ENCODE peak calls at places on chromosomes 12 and 14, in eight cellular contexts. V, X, U, Q, A, L, I and G are unnamed samples.

GRCh38 chr12:24661657-24662096 is 287.2 kb downstream of the BCAT1 start:
- DNase-seq in V (no peak), A (no peak), I (peak), L (peak), X (peak), Q (peak), U (peak), G (peak)

GRCh38 chr12:130780880-130781575 is 58.0 kb downstream of the STX2 start:
- DNase-seq in I (no peak), L (no peak), U (no peak), X (no peak), Q (no peak), V (no peak), A (no peak), G (no peak)

GRCh38 chr12:65430571-65431306 is 152.3 kb downstream of the MSRB3 start:
- DNase-seq in X (no peak), I (no peak), A (peak), Q (peak), V (no peak), L (no peak), U (no peak), G (peak)

GRCh38 chr14:77275041-77275854 is 4.2 kb upstream of the NGB start:
- DNase-seq in U (no peak), Q (no peak), V (no peak), A (no peak), X (no peak), I (no peak), L (no peak), G (no peak)

GRCh38 chr12:88310666-88311065 is 168.6 kb downstream of the TMTC3 start:
- DNase-seq in V (no peak), U (no peak), L (peak), I (no peak), A (no peak), X (no peak), Q (peak), G (peak)

GRCh38 chr12:90959538-90960139 is 4.7 kb upstream of the CCER1 start:
- DNase-seq in L (peak), V (no peak), U (no peak), X (no peak), A (peak), Q (peak), I (no peak), G (peak)

GRCh38 chr12:14216405-14217294 is 148.8 kb upstream of the ATF7IP start:
- DNase-seq in A (no peak), U (no peak), I (no peak), X (no peak), Q (peak), L (no peak), V (no peak), G (no peak)

GRCh38 chr12:89453121-89453520 is 71.5 kb downstream of the GALNT4 start:
- DNase-seq in I (no peak), V (no peak), U (no peak), Q (no peak), A (no peak), X (no peak), L (no peak), G (no peak)

GRCh38 chr14:102234331-102235264 is 70.4 kb downstream of the MOK start:
- DNase-seq in V (no peak), L (no peak), A (no peak), U (no peak), Q (no peak), I (no peak), X (no peak), G (peak)

GRCh38 chr14:77106666-77107065 is 8.6 kb downstream of the CIPC start:
- DNase-seq in V (no peak), L (no peak), U (no peak), Q (no peak), A (no peak), X (no peak), I (no peak), G (no peak)

GRCh38 chr12:94678396-94678795 is 28.0 kb upstream of the TMCC3 start:
- DNase-seq in V (no peak), A (no peak), U (peak), X (no peak), L (no peak), I (no peak), Q (no peak), G (no peak)

GRCh38 chr14:62711351-62712023 is 333.8 kb downstream of the KCNH5 start:
- DNase-seq in V (no peak), L (no peak), X (no peak), A (no peak), Q (no peak), U (no peak), I (no peak), G (no peak)

GRCh38 chr14:50944647-50945413 is 547 bp upstream of the PYGL start:
- DNase-seq in X (peak), A (peak), V (no peak), L (peak), I (peak), U (peak), Q (peak), G (peak)

GRCh38 chr12:9730011-9730410 is 2.9 kb downstream of the CLECL1 start:
- DNase-seq in I (no peak), X (no peak), Q (no peak), V (no peak), L (no peak), A (no peak), U (no peak), G (no peak)

GRCh38 chr12:84910549-84911241 is 1.9 kb downstream of the SLC6A15 start:
- DNase-seq in L (no peak), A (no peak), X (no peak), V (no peak), U (no peak), I (no peak), Q (peak), G (peak)

GRCh38 chr12:24902521-24903304 is 46.2 kb downstream of the BCAT1 start:
- DNase-seq in U (peak), I (no peak), V (no peak), A (no peak), L (no peak), Q (peak), X (no peak), G (peak)

GRCh38 chr14:24052656-24053547 is 1.1 kb downstream of the CARMIL3 start:
- DNase-seq in Q (peak), X (no peak), I (no peak), U (no peak), V (no peak), A (no peak), L (no peak), G (no peak)

GRCh38 chr14:101022916-101023435 is 119.5 kb upstream of the RTL1 start:
- DNase-seq in I (no peak), U (no peak), Q (no peak), L (no peak), V (peak), A (no peak), X (no peak), G (no peak)

GRCh38 chr14:105120056-105120455 is 48.5 kb downstream of the JAG2 start:
- DNase-seq in I (no peak), X (no peak), Q (peak), V (peak), A (no peak), L (no peak), U (no peak), G (no peak)

GRCh38 chr14:54671537-54671936 is 104.6 kb downstream of the SAMD4A start:
- DNase-seq in A (no peak), Q (no peak), U (no peak), L (no peak), X (no peak), I (no peak), V (no peak), G (no peak)

GRCh38 chr12:71243375-71243774 is 85.6 kb upstream of the TSPAN8 start:
- DNase-seq in V (no peak), A (no peak), U (no peak), I (no peak), L (no peak), Q (no peak), X (no peak), G (peak)

GRCh38 chr14:103194256-103195045 is 71.2 kb downstream of the TNFAIP2 start:
- DNase-seq in U (no peak), L (peak), I (no peak), Q (peak), A (peak), V (no peak), X (peak), G (peak)

GRCh38 chr12:76032043-76032981 is 736 bp upstream of the PHLDA1 start:
- DNase-seq in I (no peak), A (peak), V (no peak), U (no peak), Q (peak), X (peak), L (peak), G (peak)

GRCh38 chr14:97994020-97994531 is 1196.9 kb downstream of the VRK1 start:
- DNase-seq in Q (no peak), I (no peak), X (no peak), L (no peak), V (no peak), U (no peak), A (no peak), G (no peak)

GRCh38 chr14:92686763-92687427 is 61.5 kb downstream of the LGMN start:
- DNase-seq in I (peak), A (peak), Q (peak), X (peak), L (peak), V (peak), U (peak), G (peak)

GRCh38 chr12:52682381-52682660 is 2.1 kb upstream of the KRT1 start:
- DNase-seq in X (no peak), Q (peak), A (no peak), U (no peak), V (no peak), L (no peak), I (no peak), G (peak)

GRCh38 chr12:65537978-65538377 is 259.5 kb downstream of the MSRB3 start:
- DNase-seq in V (no peak), I (no peak), L (no peak), A (no peak), X (no peak), U (no peak), Q (peak), G (no peak)

GRCh38 chr12:2824541-2824940 is 10.3 kb downstream of the NRIP2 start:
- DNase-seq in U (no peak), Q (no peak), V (no peak), X (no peak), I (no peak), A (no peak), L (no peak), G (no peak)

GRCh38 chr12:53093777-53094393 is 3.6 kb upstream of the IGFBP6 start:
- DNase-seq in V (no peak), A (no peak), I (no peak), L (no peak), Q (no peak), X (no peak), U (no peak), G (no peak)

GRCh38 chr14:53325176-53325806 is 172.2 kb upstream of the DDHD1 start:
- DNase-seq in L (no peak), Q (peak), X (no peak), V (no peak), I (no peak), U (no peak), A (no peak), G (no peak)

GRCh38 chr14:99757331-99758070 is 35.7 kb upstream of the EML1 start:
- DNase-seq in U (no peak), A (peak), V (no peak), I (no peak), L (no peak), X (peak), Q (peak), G (peak)

GRCh38 chr14:90630407-90630806 is 185.8 kb downstream of the TTC7B start:
- DNase-seq in A (no peak), X (peak), U (no peak), V (no peak), Q (peak), I (no peak), L (peak), G (no peak)

GRCh38 chr14:104359301-104359968 is 220.1 kb upstream of the C14orf180 start:
- DNase-seq in Q (no peak), U (no peak), I (no peak), X (peak), L (no peak), A (no peak), V (peak), G (no peak)

GRCh38 chr12:67509987-67510386 is 138.6 kb upstream of the DYRK2 start:
- DNase-seq in A (no peak), X (no peak), V (no peak), L (no peak), I (no peak), U (no peak), Q (no peak), G (peak)

GRCh38 chr14:88933203-88933602 is 108.8 kb downstream of the TTC8 start:
- DNase-seq in U (no peak), I (no peak), V (no peak), A (no peak), Q (no peak), L (no peak), X (no peak), G (no peak)

GRCh38 chr14:88934231-88934898 is 109.9 kb downstream of the TTC8 start:
- DNase-seq in I (no peak), V (no peak), A (no peak), U (no peak), L (no peak), X (no peak), Q (no peak), G (peak)

GRCh38 chr14:88935083-88935482 is 110.6 kb downstream of the TTC8 start:
- DNase-seq in V (no peak), X (no peak), A (no peak), L (no peak), U (no peak), I (no peak), Q (peak), G (no peak)

DNA sequence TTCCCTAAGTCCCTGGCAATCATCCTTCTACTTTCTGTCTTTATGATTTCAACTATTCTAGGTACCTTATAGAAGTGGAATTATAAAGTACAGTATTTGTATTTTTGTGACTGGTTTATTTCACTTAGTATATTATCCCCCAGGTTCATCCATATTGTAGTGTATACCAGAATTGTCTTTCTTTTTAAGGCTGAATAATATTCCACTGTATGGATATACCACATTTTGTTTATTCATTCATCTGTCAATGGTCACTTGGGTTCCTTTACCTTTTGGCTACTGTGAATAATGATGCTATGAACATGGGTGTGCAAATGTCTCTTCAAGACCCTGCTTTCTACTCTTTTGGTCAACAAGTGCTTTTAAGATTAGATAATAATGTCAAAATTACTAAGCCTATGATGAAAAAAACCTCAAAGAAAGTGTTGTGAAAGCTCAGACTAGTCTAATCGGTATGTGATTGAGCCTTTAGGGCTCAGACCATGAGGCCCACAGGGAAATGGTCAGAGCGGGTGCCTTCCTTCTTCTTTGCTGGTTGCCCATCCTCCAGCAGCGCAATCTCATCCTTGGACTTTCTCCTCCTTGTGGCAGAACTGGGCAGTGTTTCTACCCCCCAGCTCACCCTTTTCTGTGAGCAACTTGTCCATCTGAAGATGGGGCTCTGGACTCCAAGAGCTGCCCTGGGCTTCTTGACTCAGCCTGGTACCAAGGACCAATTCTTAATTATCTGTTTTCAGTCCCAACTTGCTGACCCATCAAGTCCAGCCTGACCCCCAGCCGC is 105.4 kb downstream of the TTC8 start:
- DNase-seq in V (no peak), A (no peak), L (no peak), U (no peak), Q (no peak), X (no peak), I (no peak), G (no peak)
- TF ChIP-seq CTCF in V (no peak), A (no peak), L (no peak), U (no peak), Q (no peak), X (no peak), I (no peak), G (peak)

DNA sequence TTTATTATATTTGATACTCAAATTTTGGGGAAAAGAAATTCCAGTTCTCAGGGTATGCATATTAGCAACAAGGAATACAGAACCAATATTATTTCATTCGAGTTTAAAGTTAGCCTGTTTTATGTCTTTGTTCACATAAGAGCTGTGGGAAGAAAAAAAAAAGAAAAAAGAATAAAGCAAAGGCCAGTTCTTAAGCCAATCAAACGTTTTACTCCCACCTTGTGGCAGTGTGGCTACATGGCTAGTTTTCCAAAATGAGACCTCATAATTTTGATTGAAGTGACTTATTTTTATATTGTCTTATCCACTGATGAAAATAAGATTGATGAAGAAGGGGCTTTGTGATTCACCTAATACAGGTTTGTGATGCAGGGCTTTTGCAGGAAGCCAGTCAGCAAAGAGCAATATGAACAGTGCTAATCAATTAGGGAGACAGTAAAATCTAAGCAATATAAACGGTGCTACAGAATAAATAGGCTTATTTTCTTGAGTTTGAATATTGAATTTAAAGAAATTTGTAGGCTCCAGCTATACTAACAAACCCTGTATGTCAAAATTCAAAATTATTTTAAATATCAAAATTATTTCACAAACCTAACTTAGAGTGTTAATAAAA is 624.1 kb upstream of the FOXG1 start:
- DNase-seq in A (peak), I (no peak), Q (peak), U (no peak), V (no peak), X (no peak), L (no peak), G (peak)
- TF ChIP-seq CTCF in A (peak), I (no peak), Q (peak), U (no peak), V (peak), X (no peak), L (no peak), G (peak)

GRCh38 chr14:25464078-25464477 is 414.1 kb upstream of the STXBP6 start:
- DNase-seq in I (no peak), A (no peak), V (no peak), U (no peak), L (no peak), X (no peak), Q (no peak), G (no peak)

GRCh38 chr14:25464772-25465171 is 414.8 kb upstream of the STXBP6 start:
- DNase-seq in A (no peak), X (no peak), I (no peak), Q (no peak), U (no peak), V (no peak), L (no peak), G (no peak)

GRCh38 chr14:25463475-25463874 is 413.5 kb upstream of the STXBP6 start:
- DNase-seq in X (no peak), U (no peak), V (no peak), Q (no peak), I (no peak), A (no peak), L (no peak), G (no peak)

DNA sequence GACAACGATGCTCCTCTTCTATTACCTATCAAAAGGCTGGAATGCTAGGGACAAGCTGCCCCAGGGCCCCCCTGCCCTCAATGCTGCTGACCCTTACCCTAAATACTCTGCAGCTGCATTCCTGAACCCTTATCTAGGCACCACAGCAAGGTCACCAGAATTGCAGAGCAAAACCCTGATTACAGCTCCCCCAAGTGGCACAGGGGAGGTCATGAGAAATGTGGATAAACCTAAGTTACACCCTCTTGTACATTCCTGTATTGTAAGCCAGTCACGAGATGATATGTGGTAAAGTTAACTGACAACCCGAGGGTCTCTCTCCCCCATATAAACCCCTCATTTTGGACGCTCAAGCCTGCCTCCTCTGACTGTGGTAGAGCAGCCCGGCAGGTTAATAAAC is 411.8 kb upstream of the STXBP6 start:
- DNase-seq in A (no peak), L (no peak), X (no peak), U (no peak), V (no peak), I (no peak), Q (no peak), G (no peak)
- TF ChIP-seq CTCF in A (no peak), L (no peak), X (no peak), U (no peak), V (no peak), I (no peak), Q (no peak), G (no peak)

GRCh38 chr14:32933623-32933942 is 5.1 kb upstream of the NPAS3 start:
- DNase-seq in Q (no peak), X (no peak), U (no peak), L (no peak), A (no peak), V (no peak), I (no peak), G (peak)
- TF ChIP-seq CTCF in Q (no peak), X (no peak), U (no peak), L (no peak), A (no peak), V (peak), I (no peak), G (peak)

GRCh38 chr14:39491134-39491541 is 58.9 kb upstream of the FBXO33 start:
- DNase-seq in U (no peak), L (no peak), V (no peak), Q (peak), I (no peak), A (peak), X (no peak), G (peak)
- TF ChIP-seq CTCF in U (peak), L (peak), V (peak), Q (peak), I (peak), A (peak), X (peak), G (no peak)

GRCh38 chr14:33676135-33676566 is 274.7 kb downstream of the EGLN3 start:
- DNase-seq in U (peak), V (no peak), Q (peak), I (peak), X (no peak), L (peak), A (peak), G (peak)
- TF ChIP-seq CTCF in U (no peak), V (peak), Q (peak), I (peak), X (no peak), L (no peak), A (no peak), G (peak)

GRCh38 chr12:57852620-57853509 is 6.3 kb upstream of the CTDSP2 start:
- DNase-seq in X (peak), V (peak), L (no peak), I (peak), A (no peak), U (no peak), Q (no peak), G (no peak)
- TF ChIP-seq CTCF in X (peak), V (peak), L (no peak), I (peak), A (no peak), U (no peak), Q (no peak), G (peak)

GRCh38 chr12:55736076-55736475 is 6.8 kb upstream of the GDF11 start:
- DNase-seq in L (no peak), U (no peak), V (no peak), X (no peak), A (no peak), I (no peak), Q (no peak), G (no peak)

GRCh38 chr12:55738113-55739024 is 4.6 kb upstream of the GDF11 start:
- DNase-seq in V (no peak), U (peak), A (peak), L (peak), Q (peak), I (peak), X (peak), G (peak)

GRCh38 chr12:55739025-55739378 is 3.9 kb upstream of the GDF11 start:
- DNase-seq in U (no peak), X (no peak), A (no peak), V (no peak), I (no peak), Q (no peak), L (no peak), G (no peak)

GRCh38 chr12:55736780-55737580 is 5.9 kb upstream of the GDF11 start:
- DNase-seq in L (peak), X (no peak), Q (peak), A (peak), U (peak), V (no peak), I (peak), G (peak)

GRCh38 chr12:55737581-55738112 is 5.3 kb upstream of the GDF11 start:
- DNase-seq in I (no peak), X (no peak), U (no peak), A (no peak), L (no peak), Q (no peak), V (no peak), G (no peak)
- TF ChIP-seq CTCF in I (no peak), X (no peak), U (no peak), A (no peak), L (no peak), Q (no peak), V (no peak), G (no peak)